ENCODE peak calls at places on chromosomes 12 and 14, in four cellular contexts. H is A549, V is AG08395, B is WERI-Rb-1. I is an unnamed sample.
A peak's percentile ranks its signal among the peaks of the same experiment; 100 is the strongest.

GRCh38 chr14:26466862-26467261 is 131.0 kb downstream of the NOVA1 start:
- DNase-seq in H (no peak), V (no peak), B (no peak), I (no peak)

GRCh38 chr14:61342486-61342885 is 21.1 kb downstream of the PRKCH start:
- DNase-seq in H (no peak), V (no peak), B (no peak), I (no peak)

GRCh38 chr14:74510955-74511354 is 17.4 kb downstream of the ISCA2 start:
- DNase-seq in H (peak; percentile 43), V (peak; percentile 78), B (no peak), I (peak; percentile 64)

GRCh38 chr14:57464013-57464730 is 29.5 kb downstream of the CCDC198 start:
- DNase-seq in H (peak; percentile 12), V (no peak), B (no peak), I (no peak)

GRCh38 chr12:2395352-2395977 is 342.7 kb downstream of the CACNA1C start:
- DNase-seq in H (peak; percentile 46), V (peak; percentile 43), B (peak; percentile 73), I (peak; percentile 33)

GRCh38 chr12:130557876-130558770 is 158.0 kb downstream of the RIMBP2 start:
- DNase-seq in H (no peak), V (no peak), B (no peak), I (no peak)

GRCh38 chr14:94100847-94101246 is 9.7 kb upstream of the IFI27 start:
- DNase-seq in H (peak; percentile 12), V (peak; percentile 94), B (no peak), I (peak; percentile 64)

GRCh38 chr12:1662761-1663439 is 28.0 kb upstream of the ADIPOR2 start:
- DNase-seq in H (peak; percentile 91), V (no peak), B (peak; percentile 83), I (no peak)

GRCh38 chr14:74518221-74518620 is 24.7 kb downstream of the ISCA2 start:
- DNase-seq in H (no peak), V (no peak), B (peak; percentile 62), I (no peak)

GRCh38 chr12:131511391-131511802 is 199.5 kb upstream of the SFSWAP start:
- DNase-seq in H (peak; percentile 14), V (no peak), B (no peak), I (no peak)

GRCh38 chr12:52824741-52825410 is 9.2 kb downstream of the KRT79 start:
- DNase-seq in H (no peak), V (no peak), B (no peak), I (no peak)

GRCh38 chr12:51531982-51532497 is 59.0 kb upstream of the SCN8A start:
- DNase-seq in H (peak; percentile 76), V (peak; percentile 82), B (peak; percentile 86), I (peak; percentile 79)

GRCh38 chr12:42588308-42588836 is 1.2 kb downstream of the PRICKLE1 start:
- DNase-seq in H (no peak), V (no peak), B (no peak), I (peak; percentile 48)

GRCh38 chr12:20101046-20101445 is 267.3 kb upstream of the PDE3A start:
- DNase-seq in H (no peak), V (no peak), B (no peak), I (no peak)

GRCh38 chr12:56115329-56115728 is 1.1 kb upstream of the RPL41 start:
- DNase-seq in H (peak; percentile 33), V (no peak), B (no peak), I (peak; percentile 51)

GRCh38 chr14:103698380-103699260 is 16.6 kb downstream of the XRCC3 start:
- DNase-seq in H (no peak), V (no peak), B (no peak), I (no peak)

GRCh38 chr12:113007166-113007565 is 28.8 kb downstream of the OAS2 start:
- DNase-seq in H (peak; percentile 24), V (peak; percentile 19), B (no peak), I (peak; percentile 66)

GRCh38 chr12:126362490-126362889 is 1297.3 kb downstream of the AACS start:
- DNase-seq in H (no peak), V (no peak), B (no peak), I (no peak)

GRCh38 chr12:52044284-52044983 is 6.8 kb upstream of the NR4A1 start:
- DNase-seq in H (no peak), V (peak; percentile 91), B (no peak), I (peak; percentile 99)

GRCh38 chr12:14937689-14938088 is 648 bp downstream of the ERP27 start:
- DNase-seq in H (no peak), V (no peak), B (peak; percentile 32), I (no peak)

GRCh38 chr12:50215033-50215432 is 47.9 kb upstream of the CERS5 start:
- DNase-seq in H (no peak), V (no peak), B (no peak), I (peak; percentile 64)

GRCh38 chr12:13079440-13079906 is 24.0 kb downstream of the GSG1 start:
- DNase-seq in H (no peak), V (no peak), B (no peak), I (no peak)

GRCh38 chr14:34059037-34059924 is 108.4 kb upstream of the EGLN3 start:
- DNase-seq in H (peak; percentile 66), V (no peak), B (no peak), I (no peak)

GRCh38 chr12:88578821-88579518 is 1.3 kb downstream of the KITLG start:
- DNase-seq in H (peak; percentile 52), V (peak; percentile 47), B (no peak), I (no peak)

GRCh38 chr12:49126852-49127763 is 4.1 kb downstream of the TUBA1B start:
- DNase-seq in H (peak; percentile 42), V (no peak), B (no peak), I (peak; percentile 9)

GRCh38 chr12:118059645-118060275 is 1.2 kb downstream of the WSB2 start:
- DNase-seq in H (no peak), V (no peak), B (no peak), I (no peak)

GRCh38 chr12:38691164-38691563 is 214.2 kb downstream of the CPNE8 start:
- DNase-seq in H (no peak), V (no peak), B (no peak), I (no peak)

GRCh38 chr12:6827982-6828670 is at the start of gene P3H3:
- DNase-seq in H (peak; percentile 60), V (peak; percentile 58), B (peak; percentile 49), I (peak; percentile 50)

GRCh38 chr12:41919526-41920305 is 225.0 kb downstream of the GXYLT1 start:
- DNase-seq in H (no peak), V (no peak), B (no peak), I (no peak)

GRCh38 chr14:50999726-51000125 is 55.4 kb upstream of the PYGL start:
- DNase-seq in H (peak; percentile 55), V (no peak), B (no peak), I (no peak)

GRCh38 chr12:127941332-127941731 is 325.6 kb upstream of the TMEM132C start:
- DNase-seq in H (no peak), V (no peak), B (no peak), I (peak; percentile 30)

GRCh38 chr12:40162022-40162421 is 56.1 kb upstream of the SLC2A13 start:
- DNase-seq in H (no peak), V (no peak), B (no peak), I (no peak)

GRCh38 chr14:51180577-51180976 is 59.5 kb upstream of the TMX1 start:
- DNase-seq in H (no peak), V (no peak), B (no peak), I (no peak)

GRCh38 chr14:41615011-41615595 is 8.4 kb downstream of the LRFN5 start:
- DNase-seq in H (no peak), V (no peak), B (no peak), I (peak; percentile 72)